ENCODE peak calls at places on chromosomes 7 and 10, in four cellular contexts. T is CD8-positive, alpha-beta T cell; I is Peyer's patch; G is D721Med. O is an unnamed sample.

GRCh38 chr7:12726908-12727307 is 39.5 kb downstream of the ARL4A start:
- DNase-seq in G (no peak), I (no peak), T (no peak), O (no peak)

GRCh38 chr10:49647554-49647953 is 31.9 kb upstream of the C10orf53 start:
- DNase-seq in I (no peak), T (no peak), G (no peak), O (no peak)

GRCh38 chr7:93115796-93116195 is 2.0 kb downstream of the SAMD9 start:
- DNase-seq in T (no peak), G (no peak), I (no peak), O (no peak)

GRCh38 chr7:4763794-4764185 is 11.6 kb upstream of the AP5Z1 start:
- DNase-seq in G (no peak), I (no peak), T (no peak), O (no peak)

GRCh38 chr10:57716884-57717283 is 550.8 kb downstream of the IPMK start:
- DNase-seq in G (no peak), I (no peak), T (no peak), O (no peak)

GRCh38 chr7:134212576-134213546 is 85.7 kb downstream of the LRGUK start:
- DNase-seq in T (no peak), G (no peak), I (no peak), O (no peak)

GRCh38 chr7:91128574-91129348 is 135.5 kb upstream of the FZD1 start:
- DNase-seq in T (no peak), I (no peak), G (no peak), O (no peak)

GRCh38 chr7:72405871-72406270 is 6.3 kb downstream of the CALN1 start:
- DNase-seq in I (no peak), T (no peak), G (no peak), O (no peak)

GRCh38 chr7:29946428-29947186 is 43.0 kb downstream of the SCRN1 start:
- DNase-seq in G (no peak), I (no peak), T (no peak), O (no peak)

GRCh38 chr10:13891542-13892431 is 305.0 kb downstream of the PRPF18 start:
- DNase-seq in T (no peak), I (no peak), G (peak; percentile 40), O (peak; percentile 52)

GRCh38 chr10:79063661-79064490 is 4.9 kb upstream of the ZMIZ1 start:
- DNase-seq in I (no peak), G (no peak), T (no peak), O (no peak)

GRCh38 chr7:151873402-151873965 is 3.4 kb downstream of the PRKAG2 start:
- DNase-seq in G (no peak), I (no peak), T (no peak), O (no peak)

GRCh38 chr7:101870361-101871062 is 53.1 kb downstream of the CUX1 start:
- DNase-seq in G (no peak), I (no peak), T (no peak), O (no peak)

GRCh38 chr7:114158275-114158674 is 239.5 kb upstream of the PPP1R3A start:
- DNase-seq in I (no peak), T (no peak), G (no peak), O (no peak)

GRCh38 chr7:42790196-42790595 is 121.7 kb downstream of the C7orf25 start:
- DNase-seq in I (no peak), G (no peak), T (no peak), O (no peak)

GRCh38 chr10:68598978-68599753 is 39.0 kb downstream of the TET1 start:
- DNase-seq in T (no peak), G (no peak), I (no peak), O (peak; percentile 28)

GRCh38 chr7:113915991-113916390 is 2.8 kb downstream of the PPP1R3A start:
- DNase-seq in I (no peak), T (no peak), G (no peak), O (no peak)

GRCh38 chr7:30845426-30846135 is 66.1 kb upstream of the AQP1 start:
- DNase-seq in I (no peak), T (no peak), G (no peak), O (peak; percentile 65)

GRCh38 chr10:44022203-44022602 is 362.7 kb downstream of the CXCL12 start:
- DNase-seq in T (no peak), I (no peak), G (no peak), O (no peak)

GRCh38 chr7:99036531-99037175 is 107.3 kb downstream of the SMURF1 start:
- DNase-seq in T (no peak), G (no peak), I (no peak), O (peak; percentile 55)

GRCh38 chr10:16777473-16778370 is 39.5 kb downstream of the RSU1 start:
- DNase-seq in T (no peak), I (no peak), G (no peak), O (no peak)

GRCh38 chr7:34982371-34983019 is 54.8 kb downstream of the DPY19L1 start:
- DNase-seq in I (no peak), T (no peak), G (no peak), O (no peak)

GRCh38 chr10:12890958-12891357 is 110.6 kb downstream of the CCDC3 start:
- DNase-seq in T (no peak), G (no peak), I (no peak), O (no peak)

GRCh38 chr7:50782376-50783208 is at the start of gene GRB10:
- DNase-seq in T (no peak), I (no peak), G (no peak), O (peak; percentile 92)

GRCh38 chr7:115350764-115351163 is 428.9 kb downstream of the MDFIC start:
- DNase-seq in G (no peak), T (no peak), I (no peak), O (no peak)

GRCh38 chr10:16437540-16437894 is 707 bp downstream of the PTER start:
- DNase-seq in G (no peak), I (no peak), T (no peak), O (no peak)

GRCh38 chr7:38309555-38309954 is 36.1 kb upstream of the TARP start:
- DNase-seq in I (no peak), G (no peak), T (no peak), O (no peak)

GRCh38 chr10:99676435-99676834 is 17.1 kb downstream of the ENTPD7 start:
- DNase-seq in G (no peak), T (no peak), I (no peak), O (no peak)

GRCh38 chr7:2006921-2007381 is 225.8 kb downstream of the MAD1L1 start:
- DNase-seq in I (no peak), T (no peak), G (peak; percentile 15), O (peak; percentile 26)

GRCh38 chr7:135709508-135709907 is 18.5 kb downstream of the SLC13A4 start:
- DNase-seq in G (no peak), T (no peak), I (no peak), O (no peak)

GRCh38 chr7:115682507-115682906 is 348.1 kb downstream of the TFEC start:
- DNase-seq in T (no peak), I (no peak), G (no peak), O (no peak)

GRCh38 chr10:50625663-50626062 is 1.9 kb upstream of the SGMS1 start:
- DNase-seq in G (no peak), I (no peak), T (no peak), O (no peak)

GRCh38 chr10:71568896-71569492 is 150.6 kb downstream of the C10orf105 start:
- DNase-seq in G (no peak), T (no peak), I (no peak), O (no peak)

GRCh38 chr10:56624082-56624481 is 263.0 kb upstream of the ZWINT start:
- DNase-seq in I (no peak), T (no peak), G (no peak), O (no peak)

GRCh38 chr7:120740348-120740747 is 117.6 kb downstream of the TSPAN12 start:
- DNase-seq in T (no peak), G (no peak), I (no peak), O (no peak)

GRCh38 chr10:49387029-49387428 is 8.9 kb downstream of the DRGX start:
- DNase-seq in I (no peak), G (no peak), T (no peak), O (no peak)

GRCh38 chr7:157969995-157970394 is 617.6 kb downstream of the PTPRN2 start:
- DNase-seq in I (no peak), T (no peak), G (no peak), O (no peak)

GRCh38 chr10:3068201-3068967 is 1.0 kb downstream of the PFKP start:
- DNase-seq in I (peak; percentile 45), T (no peak), G (no peak), O (peak; percentile 68)

GRCh38 chr10:3067045-3067858 is at the start of gene PFKP:
- DNase-seq in T (no peak), G (no peak), I (peak; percentile 44), O (peak; percentile 49)

GRCh38 chr10:3067859-3068179 is 471 bp downstream of the PFKP start:
- DNase-seq in T (no peak), G (no peak), I (no peak), O (no peak)

GRCh38 chr10:3069876-3070275 is 2.5 kb downstream of the PFKP start:
- DNase-seq in G (no peak), T (no peak), I (no peak), O (no peak)

GRCh38 chr10:3068968-3069737 is 1.8 kb downstream of the PFKP start:
- DNase-seq in I (no peak), T (no peak), G (no peak), O (peak; percentile 63)
- TF ChIP-seq CTCF in I (no peak), T (no peak), G (no peak), O (no peak)

GRCh38 chr10:10930979-10931743 is 86.5 kb upstream of the CELF2 start:
- DNase-seq in T (no peak), I (no peak), G (no peak), O (no peak)
- TF ChIP-seq CTCF in T (no peak), I (no peak), G (peak; percentile 6), O (no peak)

GRCh38 chr10:102564209-102564834 is 60.5 kb downstream of the SUFU start:
- DNase-seq in G (no peak), T (no peak), I (no peak), O (no peak)

GRCh38 chr10:102565793-102566192 is 62.0 kb downstream of the SUFU start:
- DNase-seq in I (no peak), G (no peak), T (no peak), O (no peak)
- TF ChIP-seq CTCF in I (no peak), G (no peak), T (no peak), O (no peak)

GRCh38 chr7:520503-521161 is 986 bp upstream of the PDGFA start:
- DNase-seq in G (no peak), I (no peak), T (no peak), O (no peak)
- TF ChIP-seq CTCF in G (no peak), I (no peak), T (no peak), O (no peak)

GRCh38 chr7:123656544-123657303 is 1.1 kb downstream of the LMOD2 start:
- DNase-seq in G (no peak), I (no peak), T (no peak), O (no peak)
- TF ChIP-seq CTCF in G (no peak), I (no peak), T (no peak), O (no peak)

GRCh38 chr10:118054383-118054782 is 7.6 kb upstream of the RAB11FIP2 start:
- DNase-seq in I (no peak), G (no peak), T (no peak), O (no peak)
- TF ChIP-seq CTCF in I (no peak), G (no peak), T (no peak), O (no peak)

GRCh38 chr7:130732980-130733865 is 784 bp downstream of the KLF14 start:
- DNase-seq in G (peak; percentile 33), T (no peak), I (peak; percentile 24), O (peak; percentile 52)
- TF ChIP-seq CTCF in G (peak; percentile 8), T (no peak), I (no peak), O (no peak)